ENCODE peak calls at places on chromosomes 11 and 22, in ten cellular contexts. One of them, this sample, is unnamed. For H3K4me1, the result is how much of the 10 kb centered on the place peaks cover.

GRCh38 chr11:115202900-115203552 is 301.2 kb downstream of the CADM1 start:
- DNase-seq in IMR-90: no peak
- DNase-seq in right lobe of liver: no peak
- DNase-seq in breast epithelium: no peak
- DNase-seq in spleen: no peak
- DNase-seq in ovary: no peak
- DNase-seq in uterus: no peak
- DNase-seq in gastrocnemius medialis: no peak
- DNase-seq in suprapubic skin: no peak
- DNase-seq in transverse colon: no peak
- DNase-seq in this sample: no peak

GRCh38 chr11:34068098-34068497 is 16.6 kb downstream of the CAPRIN1 start:
- DNase-seq in ovary: no peak
- DNase-seq in right lobe of liver: no peak
- DNase-seq in uterus: no peak
- DNase-seq in spleen: no peak
- DNase-seq in IMR-90: peak
- DNase-seq in transverse colon: no peak
- DNase-seq in suprapubic skin: no peak
- DNase-seq in breast epithelium: no peak
- DNase-seq in gastrocnemius medialis: no peak
- DNase-seq in this sample: no peak

GRCh38 chr11:70580036-70580805 is 181.9 kb downstream of the CTTN start:
- DNase-seq in transverse colon: no peak
- DNase-seq in right lobe of liver: no peak
- DNase-seq in suprapubic skin: no peak
- DNase-seq in uterus: no peak
- DNase-seq in breast epithelium: no peak
- DNase-seq in spleen: peak
- DNase-seq in ovary: no peak
- DNase-seq in gastrocnemius medialis: no peak
- DNase-seq in IMR-90: no peak
- DNase-seq in this sample: no peak

GRCh38 chr11:1727088-1727690 is 23.2 kb downstream of the IFITM10 start:
- DNase-seq in IMR-90: no peak
- DNase-seq in gastrocnemius medialis: no peak
- DNase-seq in right lobe of liver: no peak
- DNase-seq in breast epithelium: no peak
- DNase-seq in uterus: no peak
- DNase-seq in suprapubic skin: no peak
- DNase-seq in transverse colon: no peak
- DNase-seq in spleen: no peak
- DNase-seq in ovary: no peak
- DNase-seq in this sample: no peak

GRCh38 chr11:72958790-72959189 is 144.6 kb downstream of the ATG16L2 start:
- DNase-seq in breast epithelium: no peak
- DNase-seq in transverse colon: no peak
- DNase-seq in gastrocnemius medialis: no peak
- DNase-seq in spleen: no peak
- DNase-seq in suprapubic skin: no peak
- DNase-seq in right lobe of liver: no peak
- DNase-seq in IMR-90: peak
- DNase-seq in uterus: no peak
- DNase-seq in ovary: no peak
- DNase-seq in this sample: no peak

GRCh38 chr11:843086-843704 is 543 bp downstream of the TSPAN4 start:
- DNase-seq in suprapubic skin: no peak
- DNase-seq in spleen: peak
- DNase-seq in breast epithelium: no peak
- DNase-seq in right lobe of liver: no peak
- DNase-seq in ovary: no peak
- DNase-seq in IMR-90: no peak
- DNase-seq in uterus: peak
- DNase-seq in gastrocnemius medialis: no peak
- DNase-seq in transverse colon: no peak
- DNase-seq in this sample: no peak

GRCh38 chr11:83681045-83681781 is 395.0 kb upstream of the CCDC90B start:
- DNase-seq in breast epithelium: no peak
- DNase-seq in suprapubic skin: no peak
- DNase-seq in right lobe of liver: no peak
- DNase-seq in transverse colon: no peak
- DNase-seq in IMR-90: no peak
- DNase-seq in uterus: no peak
- DNase-seq in spleen: no peak
- DNase-seq in gastrocnemius medialis: no peak
- DNase-seq in ovary: no peak
- DNase-seq in this sample: no peak

GRCh38 chr11:73194593-73194992 is 23.5 kb upstream of the P2RY2 start:
- DNase-seq in uterus: no peak
- DNase-seq in suprapubic skin: peak
- DNase-seq in transverse colon: peak
- DNase-seq in right lobe of liver: no peak
- DNase-seq in IMR-90: no peak
- DNase-seq in gastrocnemius medialis: no peak
- DNase-seq in ovary: no peak
- DNase-seq in spleen: no peak
- DNase-seq in breast epithelium: peak
- DNase-seq in this sample: no peak

GRCh38 chr11:2916892-2917645 is 12.2 kb downstream of the PHLDA2 start:
- DNase-seq in spleen: no peak
- DNase-seq in transverse colon: no peak
- DNase-seq in uterus: no peak
- DNase-seq in ovary: no peak
- DNase-seq in gastrocnemius medialis: no peak
- DNase-seq in breast epithelium: no peak
- DNase-seq in right lobe of liver: no peak
- DNase-seq in suprapubic skin: no peak
- DNase-seq in IMR-90: no peak
- DNase-seq in this sample: no peak

GRCh38 chr11:514606-515005 is 7.6 kb upstream of the RNH1 start:
- DNase-seq in breast epithelium: no peak
- DNase-seq in transverse colon: no peak
- DNase-seq in IMR-90: no peak
- DNase-seq in ovary: no peak
- DNase-seq in right lobe of liver: no peak
- DNase-seq in gastrocnemius medialis: no peak
- DNase-seq in uterus: no peak
- DNase-seq in suprapubic skin: no peak
- DNase-seq in spleen: no peak
- DNase-seq in this sample: no peak

GRCh38 chr11:121829159-121829643 is 286.8 kb downstream of the BLID start:
- DNase-seq in gastrocnemius medialis: peak
- DNase-seq in breast epithelium: no peak
- DNase-seq in right lobe of liver: no peak
- DNase-seq in spleen: no peak
- DNase-seq in transverse colon: no peak
- DNase-seq in suprapubic skin: peak
- DNase-seq in IMR-90: peak
- DNase-seq in ovary: no peak
- DNase-seq in uterus: no peak
- DNase-seq in this sample: peak

GRCh38 chr22:42992092-42992491 is 22.9 kb downstream of the PACSIN2 start:
- DNase-seq in uterus: no peak
- DNase-seq in right lobe of liver: no peak
- DNase-seq in IMR-90: no peak
- DNase-seq in transverse colon: no peak
- DNase-seq in ovary: no peak
- DNase-seq in gastrocnemius medialis: no peak
- DNase-seq in spleen: no peak
- DNase-seq in suprapubic skin: no peak
- DNase-seq in breast epithelium: no peak
- DNase-seq in this sample: no peak

GRCh38 chr22:42994276-42994916 is 20.6 kb downstream of the PACSIN2 start:
- DNase-seq in breast epithelium: no peak
- DNase-seq in spleen: no peak
- DNase-seq in IMR-90: no peak
- DNase-seq in right lobe of liver: no peak
- DNase-seq in ovary: no peak
- DNase-seq in gastrocnemius medialis: no peak
- DNase-seq in suprapubic skin: peak
- DNase-seq in transverse colon: peak
- DNase-seq in uterus: no peak
- DNase-seq in this sample: no peak

GRCh38 chr22:42993651-42994275 is 21.2 kb downstream of the PACSIN2 start:
- DNase-seq in suprapubic skin: no peak
- DNase-seq in ovary: no peak
- DNase-seq in gastrocnemius medialis: no peak
- DNase-seq in right lobe of liver: no peak
- DNase-seq in breast epithelium: no peak
- DNase-seq in spleen: no peak
- DNase-seq in uterus: no peak
- DNase-seq in IMR-90: peak
- DNase-seq in transverse colon: no peak
- DNase-seq in this sample: no peak

GRCh38 chr22:42991010-42991651 is 23.8 kb downstream of the PACSIN2 start:
- DNase-seq in right lobe of liver: no peak
- DNase-seq in transverse colon: peak
- DNase-seq in breast epithelium: no peak
- DNase-seq in ovary: no peak
- DNase-seq in suprapubic skin: peak
- DNase-seq in uterus: no peak
- DNase-seq in spleen: no peak
- DNase-seq in gastrocnemius medialis: no peak
- DNase-seq in IMR-90: peak
- DNase-seq in this sample: no peak

GRCh38 chr22:42992886-42993479 is 22.0 kb downstream of the PACSIN2 start:
- DNase-seq in spleen: no peak
- DNase-seq in breast epithelium: no peak
- DNase-seq in gastrocnemius medialis: no peak
- DNase-seq in suprapubic skin: peak
- DNase-seq in uterus: no peak
- DNase-seq in right lobe of liver: no peak
- DNase-seq in transverse colon: no peak
- DNase-seq in ovary: no peak
- DNase-seq in IMR-90: no peak
- DNase-seq in this sample: no peak
- H3K4me1 ChIP-seq in spleen: under half
- H3K4me1 ChIP-seq in breast epithelium: under half
- H3K4me1 ChIP-seq in gastrocnemius medialis: half or more
- H3K4me1 ChIP-seq in suprapubic skin: half or more
- H3K4me1 ChIP-seq in uterus: under half
- H3K4me1 ChIP-seq in right lobe of liver: under half
- H3K4me1 ChIP-seq in transverse colon: half or more
- H3K4me1 ChIP-seq in ovary: under half
- H3K4me1 ChIP-seq in IMR-90: under half
- H3K4me1 ChIP-seq in this sample: under half

GRCh38 chr11:66267379-66268209 is 845 bp upstream of the RAB1B start:
- DNase-seq in transverse colon: peak
- DNase-seq in right lobe of liver: peak
- DNase-seq in uterus: peak
- DNase-seq in suprapubic skin: peak
- DNase-seq in breast epithelium: peak
- DNase-seq in IMR-90: peak
- DNase-seq in gastrocnemius medialis: peak
- DNase-seq in ovary: peak
- DNase-seq in spleen: peak
- DNase-seq in this sample: peak
- TF ChIP-seq POLR2A in transverse colon: peak
- TF ChIP-seq POLR2A in right lobe of liver: peak
- TF ChIP-seq POLR2A in uterus: peak
- TF ChIP-seq POLR2A in suprapubic skin: peak
- TF ChIP-seq POLR2A in breast epithelium: no peak
- TF ChIP-seq POLR2A in IMR-90: peak
- TF ChIP-seq POLR2A in gastrocnemius medialis: peak
- TF ChIP-seq POLR2A in ovary: peak
- TF ChIP-seq POLR2A in spleen: no peak
- TF ChIP-seq POLR2A in this sample: peak

DNA sequence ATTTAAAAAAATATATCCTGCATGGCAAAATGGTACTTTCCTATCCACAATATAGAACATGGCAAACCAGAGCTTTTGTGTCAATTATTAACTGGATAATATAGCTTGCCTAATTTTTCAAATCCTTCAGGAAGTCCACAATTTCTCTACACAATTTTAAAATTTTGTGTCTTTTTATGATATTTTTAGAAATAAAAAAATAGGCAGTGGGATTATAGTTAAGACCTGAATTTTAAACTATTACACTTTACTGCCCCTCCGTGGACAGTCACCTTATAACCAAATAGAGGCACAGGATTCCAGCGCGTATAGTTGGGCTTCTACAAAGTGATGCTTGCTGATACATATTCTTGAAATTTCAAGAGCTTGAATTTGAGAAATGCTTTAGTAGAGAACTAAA is 2.1 kb upstream of the DMC1 start:
- DNase-seq in IMR-90: peak
- DNase-seq in ovary: no peak
- DNase-seq in gastrocnemius medialis: peak
- DNase-seq in breast epithelium: no peak
- DNase-seq in spleen: no peak
- DNase-seq in uterus: peak
- DNase-seq in transverse colon: peak
- DNase-seq in suprapubic skin: no peak
- DNase-seq in right lobe of liver: no peak
- DNase-seq in this sample: no peak
- TF ChIP-seq CTCF in IMR-90: peak
- TF ChIP-seq CTCF in ovary: peak
- TF ChIP-seq CTCF in gastrocnemius medialis: peak
- TF ChIP-seq CTCF in breast epithelium: no peak
- TF ChIP-seq CTCF in spleen: no peak
- TF ChIP-seq CTCF in uterus: peak
- TF ChIP-seq CTCF in transverse colon: peak
- TF ChIP-seq CTCF in suprapubic skin: peak
- TF ChIP-seq CTCF in right lobe of liver: peak
- TF ChIP-seq CTCF in this sample: peak

GRCh38 chr22:39433476-39434242 is 23.2 kb upstream of the MGAT3 start:
- DNase-seq in spleen: no peak
- DNase-seq in suprapubic skin: no peak
- DNase-seq in right lobe of liver: peak
- DNase-seq in gastrocnemius medialis: no peak
- DNase-seq in ovary: no peak
- DNase-seq in uterus: no peak
- DNase-seq in IMR-90: no peak
- DNase-seq in transverse colon: no peak
- DNase-seq in breast epithelium: no peak
- DNase-seq in this sample: no peak
- H3K4me1 ChIP-seq in spleen: under half
- H3K4me1 ChIP-seq in suprapubic skin: under half
- H3K4me1 ChIP-seq in right lobe of liver: under half
- H3K4me1 ChIP-seq in gastrocnemius medialis: under half
- H3K4me1 ChIP-seq in ovary: under half
- H3K4me1 ChIP-seq in uterus: under half
- H3K4me1 ChIP-seq in IMR-90: under half
- H3K4me1 ChIP-seq in transverse colon: under half
- H3K4me1 ChIP-seq in breast epithelium: under half
- H3K4me1 ChIP-seq in this sample: under half

GRCh38 chr22:24554316-24555159 is at the start of gene GUCD1:
- DNase-seq in suprapubic skin: peak
- DNase-seq in ovary: no peak
- DNase-seq in gastrocnemius medialis: peak
- DNase-seq in right lobe of liver: peak
- DNase-seq in uterus: no peak
- DNase-seq in spleen: no peak
- DNase-seq in IMR-90: peak
- DNase-seq in transverse colon: peak
- DNase-seq in breast epithelium: no peak
- DNase-seq in this sample: no peak
- TF ChIP-seq POLR2A in suprapubic skin: peak
- TF ChIP-seq POLR2A in ovary: peak
- TF ChIP-seq POLR2A in gastrocnemius medialis: peak
- TF ChIP-seq POLR2A in right lobe of liver: peak
- TF ChIP-seq POLR2A in uterus: peak
- TF ChIP-seq POLR2A in spleen: peak
- TF ChIP-seq POLR2A in IMR-90: peak
- TF ChIP-seq POLR2A in transverse colon: peak
- TF ChIP-seq POLR2A in breast epithelium: peak
- TF ChIP-seq POLR2A in this sample: no peak

GRCh38 chr22:22788460-22789037 is 99.1 kb upstream of the IGLL5 start:
- DNase-seq in transverse colon: no peak
- DNase-seq in suprapubic skin: no peak
- DNase-seq in IMR-90: no peak
- DNase-seq in uterus: no peak
- DNase-seq in right lobe of liver: no peak
- DNase-seq in ovary: no peak
- DNase-seq in gastrocnemius medialis: no peak
- DNase-seq in spleen: no peak
- DNase-seq in breast epithelium: no peak
- DNase-seq in this sample: no peak
- TF ChIP-seq CTCF in transverse colon: no peak
- TF ChIP-seq CTCF in suprapubic skin: no peak
- TF ChIP-seq CTCF in IMR-90: no peak
- TF ChIP-seq CTCF in uterus: no peak
- TF ChIP-seq CTCF in right lobe of liver: peak
- TF ChIP-seq CTCF in ovary: no peak
- TF ChIP-seq CTCF in gastrocnemius medialis: no peak
- TF ChIP-seq CTCF in spleen: no peak
- TF ChIP-seq CTCF in breast epithelium: no peak
- TF ChIP-seq CTCF in this sample: no peak